ENCODE peak calls at places on chromosomes 13 and 19, in six cellular contexts. F is fibroblast of lung, E is PC-3, G is endothelial cell of umbilical vein, M is hepatocyte, R is A673. N is an unnamed sample.

GRCh38 chr19:48466571-48467325 is 2.4 kb upstream of the CYTH2 start:
- DNase-seq in G (no peak), R (no peak), F (peak; percentile 78), M (no peak), E (peak; percentile 40), N (no peak)

GRCh38 chr19:5718579-5719273 is 1.2 kb downstream of the LONP1 start:
- DNase-seq in M (peak; percentile 70), G (peak; percentile 67), E (peak; percentile 67), R (peak; percentile 71), F (peak; percentile 86), N (peak; percentile 69)

GRCh38 chr19:18894254-18895037 is 1.5 kb downstream of the CERS1 start:
- DNase-seq in M (peak; percentile 59), F (peak; percentile 62), E (no peak), G (no peak), R (peak; percentile 80), N (no peak)

GRCh38 chr13:113152894-113153809 is 5.3 kb upstream of the PROZ start:
- DNase-seq in M (peak; percentile 71), R (no peak), G (no peak), F (peak; percentile 37), E (peak; percentile 18), N (peak; percentile 9)

GRCh38 chr13:112837371-112838037 is 131.5 kb upstream of the MCF2L start:
- DNase-seq in M (no peak), E (no peak), R (no peak), F (no peak), G (no peak), N (no peak)

GRCh38 chr19:10543059-10543419 is 665 bp upstream of the ATG4D start:
- DNase-seq in F (no peak), G (no peak), M (no peak), E (no peak), R (no peak), N (no peak)

GRCh38 chr13:46143239-46143701 is 38.4 kb upstream of the CPB2 start:
- DNase-seq in E (peak; percentile 41), R (no peak), F (no peak), G (no peak), M (peak; percentile 30), N (no peak)

GRCh38 chr13:30752201-30752797 is 17.0 kb downstream of the ALOX5AP start:
- DNase-seq in M (peak; percentile 32), R (no peak), F (peak; percentile 81), G (no peak), E (no peak), N (no peak)

GRCh38 chr19:50465986-50466771 is 10.1 kb upstream of the EMC10 start:
- DNase-seq in M (peak; percentile 20), E (peak; percentile 29), R (no peak), F (peak; percentile 4), G (no peak), N (no peak)

GRCh38 chr19:32318884-32319520 is 26.4 kb upstream of the ZNF507 start:
- DNase-seq in R (peak; percentile 44), M (peak; percentile 39), G (no peak), F (no peak), E (peak; percentile 23), N (no peak)

GRCh38 chr13:98299243-98299953 is 122.3 kb upstream of the RNF113B start:
- DNase-seq in F (peak; percentile 31), M (no peak), G (no peak), E (no peak), R (no peak), N (no peak)

GRCh38 chr13:33052446-33052845 is 36.2 kb downstream of the KL start:
- DNase-seq in F (peak; percentile 83), G (no peak), R (no peak), E (no peak), M (no peak), N (no peak)

GRCh38 chr13:111853146-111853545 is 213.8 kb upstream of the SOX1 start:
- DNase-seq in G (no peak), E (no peak), R (no peak), F (no peak), M (no peak), N (no peak)

GRCh38 chr19:3451451-3451866 is 28.9 kb downstream of the SMIM24 start:
- DNase-seq in M (no peak), E (no peak), F (no peak), R (no peak), G (no peak), N (no peak)

GRCh38 chr13:106197506-106197905 is 338.0 kb downstream of the EFNB2 start:
- DNase-seq in E (no peak), G (no peak), M (no peak), R (no peak), F (no peak), N (no peak)

GRCh38 chr13:29520671-29521070 is 74.8 kb downstream of the SLC7A1 start:
- DNase-seq in F (peak; percentile 88), G (peak; percentile 63), R (peak; percentile 73), E (peak; percentile 11), M (no peak), N (no peak)

GRCh38 chr19:11457115-11457514 is 21.7 kb downstream of the PRKCSH start:
- DNase-seq in M (peak; percentile 45), F (no peak), G (no peak), E (no peak), R (no peak), N (no peak)

GRCh38 chr13:45928843-45929242 is 77.3 kb upstream of the SIAH3 start:
- DNase-seq in M (no peak), G (no peak), R (peak; percentile 58), F (peak; percentile 16), E (peak; percentile 11), N (no peak)

DNA sequence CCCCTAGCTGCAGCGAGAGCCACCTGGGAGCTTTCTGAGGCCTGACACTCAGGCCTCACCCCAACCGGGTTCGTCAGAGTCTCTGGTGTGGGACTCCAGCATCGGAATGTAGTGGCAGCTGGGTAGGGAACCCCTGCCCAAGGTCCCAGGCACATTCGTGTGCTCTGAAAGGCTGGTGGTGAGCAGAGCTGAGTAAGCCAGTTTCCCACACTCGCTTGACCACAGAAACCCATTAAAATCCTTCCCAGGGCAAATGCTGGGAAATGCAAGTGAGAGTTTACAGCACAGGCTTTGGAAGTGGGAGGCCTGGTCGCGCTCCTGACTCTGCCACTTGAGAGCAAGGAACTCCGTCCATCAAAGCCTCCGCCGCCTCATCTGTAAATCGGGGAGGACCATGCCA is 4.2 kb downstream of the TRAPPC6A start:
- DNase-seq in M (no peak), E (no peak), G (no peak), R (no peak), F (peak; percentile 86), N (no peak)
- TF ChIP-seq EZH2 in M (no peak), E (no peak), G (no peak), R (no peak), F (no peak), N (no peak)

DNA sequence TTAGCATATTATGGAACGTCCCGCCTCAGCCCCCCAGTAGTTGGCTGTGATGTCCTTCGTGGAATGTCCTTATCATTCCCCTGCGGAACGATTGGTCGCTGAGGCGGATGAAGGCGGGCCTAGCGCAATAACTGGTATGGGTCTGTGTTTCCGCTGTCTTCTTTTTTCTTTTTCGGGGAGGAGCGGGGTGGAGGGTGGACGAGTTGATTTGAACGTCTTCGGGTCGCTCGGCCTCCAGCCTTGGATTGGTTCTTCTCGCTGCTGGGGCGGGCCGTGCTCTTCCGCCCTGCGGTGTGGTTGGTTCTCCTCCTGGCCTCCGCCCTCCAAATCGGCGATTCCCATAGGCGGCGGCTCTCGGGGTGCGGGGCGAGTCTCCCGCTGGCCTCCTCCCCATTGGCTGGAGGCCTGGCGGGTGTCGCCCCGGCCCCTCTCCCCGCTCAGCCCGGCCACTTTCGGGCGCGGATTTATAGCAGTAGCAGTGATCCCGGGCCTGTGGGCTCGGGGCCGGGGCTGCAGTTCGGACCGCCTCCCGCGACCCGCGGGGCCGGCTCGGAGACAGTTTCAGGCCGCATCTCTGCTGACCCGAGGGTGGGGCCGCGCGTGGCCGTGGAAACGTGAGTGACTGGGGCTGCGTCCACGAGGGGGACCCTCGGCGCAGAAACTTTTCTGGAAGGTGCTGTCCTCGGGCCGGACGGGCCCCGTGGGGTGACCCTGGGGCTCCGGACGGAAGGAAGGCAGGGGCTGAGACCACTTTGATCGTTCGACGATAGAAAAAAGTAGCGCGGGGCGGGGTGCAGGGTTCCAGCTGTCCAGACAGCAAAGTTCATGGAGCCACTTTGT is 2.1 kb downstream of the ING1 start:
- DNase-seq in F (peak; percentile 100), E (peak; percentile 96), G (peak; percentile 100), R (peak; percentile 100), M (peak; percentile 99), N (peak; percentile 98)
- TF ChIP-seq CTCF in F (peak; percentile 15), E (peak; percentile 19), G (no peak), R (peak; percentile 28), M (peak; percentile 35), N (peak; percentile 17)

DNA sequence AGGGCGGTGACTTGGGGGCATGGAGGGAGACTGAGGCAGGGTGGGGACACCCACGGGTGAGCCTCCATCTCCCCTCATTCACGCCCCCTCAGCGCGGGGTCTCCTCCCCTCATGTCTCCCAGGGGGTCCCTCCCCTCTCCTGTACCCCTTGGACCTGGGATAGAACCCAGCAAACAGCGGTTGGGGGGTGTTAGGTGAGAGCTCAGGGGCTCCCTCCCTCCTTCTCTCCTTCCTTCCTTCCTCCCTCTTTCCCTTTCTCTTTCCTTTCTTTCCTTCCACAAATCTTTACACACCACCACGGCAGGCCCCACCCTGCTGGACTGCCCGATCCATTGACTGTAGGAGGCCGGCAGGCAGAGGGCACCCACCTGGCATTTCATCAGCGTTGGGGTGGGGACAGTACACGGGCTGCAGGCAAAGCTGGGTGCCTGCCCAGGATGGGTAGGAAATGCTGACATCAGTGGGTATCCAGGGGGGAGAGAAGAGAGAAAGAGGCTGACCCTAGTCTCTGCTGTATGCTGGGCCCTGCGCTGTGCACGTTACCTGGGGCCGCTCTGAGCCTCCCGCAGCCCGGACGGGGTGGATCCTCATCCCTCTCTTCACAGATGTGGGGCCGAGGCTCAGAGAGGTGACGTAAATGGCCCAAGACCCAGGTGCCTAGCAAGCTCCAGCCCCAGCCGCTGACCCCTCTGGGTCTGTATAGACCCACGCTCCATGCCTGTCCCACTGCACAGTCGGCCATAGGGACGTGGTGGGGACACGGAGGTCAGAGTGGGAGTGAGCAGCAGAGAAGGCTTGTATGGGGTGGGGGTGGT is 3.5 kb downstream of the SSC5D start:
- DNase-seq in M (no peak), F (no peak), E (no peak), R (no peak), G (no peak), N (no peak)
- TF ChIP-seq EZH2 in M (no peak), F (no peak), E (no peak), R (no peak), G (no peak), N (no peak)

DNA sequence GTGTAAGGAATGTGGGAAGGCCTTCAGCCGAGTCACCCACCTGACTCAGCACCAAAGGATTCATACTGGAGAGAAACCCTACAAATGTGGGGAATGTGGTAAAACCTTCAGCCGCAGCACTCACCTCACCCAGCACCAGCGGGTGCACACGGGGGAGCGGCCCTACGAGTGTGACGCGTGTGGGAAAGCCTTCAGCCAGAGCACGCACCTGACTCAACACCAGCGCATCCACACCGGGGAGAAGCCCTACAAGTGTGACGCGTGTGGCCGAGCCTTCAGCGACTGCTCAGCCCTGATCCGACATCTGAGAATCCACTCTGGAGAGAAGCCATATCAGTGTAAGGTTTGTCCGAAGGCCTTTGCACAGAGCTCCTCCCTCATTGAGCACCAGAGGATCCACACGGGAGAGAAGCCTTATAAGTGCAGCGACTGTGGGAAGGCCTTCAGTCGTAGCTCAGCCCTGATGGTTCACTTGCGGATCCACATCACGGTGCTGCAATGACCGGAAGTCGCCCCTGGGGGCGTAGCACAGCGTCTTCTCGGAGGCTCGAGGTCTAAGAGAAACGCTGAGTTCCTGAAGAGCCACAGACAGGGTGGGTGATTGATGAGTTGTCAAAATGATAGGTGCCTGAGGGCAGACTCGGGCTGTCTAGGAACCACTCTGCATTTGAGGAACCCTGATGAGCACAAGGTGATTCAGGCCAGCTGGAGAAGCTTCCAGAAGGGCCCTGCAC is 12.2 kb downstream of the ZSCAN22 start:
- DNase-seq in F (peak; percentile 17), E (peak; percentile 38), R (no peak), M (no peak), G (no peak), N (no peak)
- TF ChIP-seq CTCF in F (no peak), E (no peak), R (peak; percentile 20), M (no peak), G (no peak), N (peak; percentile 43)